ENCODE peak calls at places on chromosomes 12 and 14, in four cellular contexts. Y is EH, O is HT-29, J is H54. A is an unnamed sample.

GRCh38 chr14:24789277-24789832 is 155.4 kb upstream of the GZMB start:
- DNase-seq in Y (no peak), O (no peak), J (no peak), A (no peak)

GRCh38 chr12:132506730-132507538 is 17.0 kb downstream of the FBRSL1 start:
- DNase-seq in Y (peak), O (no peak), J (no peak), A (peak)

GRCh38 chr14:60254176-60254575 is 5.2 kb downstream of the PPM1A start:
- DNase-seq in Y (no peak), O (peak), J (no peak), A (no peak)

GRCh38 chr14:96271421-96271762 is 15.4 kb downstream of the BDKRB1 start:
- DNase-seq in Y (no peak), O (no peak), J (no peak), A (no peak)

GRCh38 chr14:37709419-37710195 is 114.2 kb downstream of the TTC6 start:
- DNase-seq in Y (peak), O (peak), J (no peak), A (no peak)

GRCh38 chr12:80909370-80909769 is 28.4 kb downstream of the LIN7A start:
- DNase-seq in Y (no peak), O (no peak), J (no peak), A (no peak)

GRCh38 chr12:14772946-14773345 is 30.3 kb downstream of the WBP11 start:
- DNase-seq in Y (no peak), O (no peak), J (no peak), A (no peak)

GRCh38 chr14:23445773-23446172 is 10.3 kb upstream of the MYH7 start:
- DNase-seq in Y (no peak), O (no peak), J (no peak), A (no peak)

GRCh38 chr12:49232940-49233841 is 31.7 kb upstream of the TUBA1C start:
- DNase-seq in Y (peak), O (no peak), J (no peak), A (no peak)

GRCh38 chr14:105487986-105488777 is 1.5 kb downstream of the CRIP1 start:
- DNase-seq in Y (no peak), O (peak), J (no peak), A (no peak)

GRCh38 chr12:67457799-67458680 is 188.9 kb downstream of the CAND1 start:
- DNase-seq in Y (peak), O (peak), J (no peak), A (no peak)

A was measured in GDM1.